ENCODE peak calls at places on chromosomes 12 and 14, in eight cellular contexts. I is HepG2, U is sigmoid colon, G is stomach, Z is GM23338, N is transverse colon, S is upper lobe of left lung, A is HL-60. X is an unnamed sample.
A peak's percentile ranks its signal among the peaks of the same experiment; 100 is the strongest.

GRCh38 chr12:2285462-2285861 is 232.7 kb downstream of the CACNA1C start:
- DNase-seq in N (no peak), U (no peak), Z (no peak), S (no peak), I (no peak), A (no peak), G (no peak), X (no peak)

GRCh38 chr12:105274571-105274970 is 38.6 kb upstream of the APPL2 start:
- DNase-seq in N (no peak), U (no peak), S (no peak), G (no peak), Z (no peak), I (no peak), A (no peak), X (peak; percentile 57)

GRCh38 chr12:25644964-25645363 is 91.9 kb upstream of the LMNTD1 start:
- DNase-seq in U (no peak), N (no peak), I (no peak), G (no peak), Z (no peak), S (no peak), A (no peak), X (no peak)

GRCh38 chr14:61439779-61440418 is 118.5 kb downstream of the PRKCH start:
- DNase-seq in N (no peak), Z (no peak), A (no peak), U (no peak), I (no peak), S (no peak), G (no peak), X (peak; percentile 17)

GRCh38 chr14:96567289-96567899 is 65.2 kb downstream of the PAPOLA start:
- DNase-seq in S (no peak), Z (peak; percentile 55), U (no peak), G (no peak), I (peak; percentile 21), A (no peak), N (no peak), X (no peak)

GRCh38 chr12:55720894-55721444 is 776 bp downstream of the RDH5 start:
- DNase-seq in U (peak; percentile 95), A (peak; percentile 94), G (peak; percentile 85), N (peak; percentile 77), Z (peak; percentile 71), I (peak; percentile 55), S (peak; percentile 79), X (no peak)

GRCh38 chr14:79856357-79856756 is 354.9 kb downstream of the DIO2 start:
- DNase-seq in N (no peak), I (no peak), Z (no peak), A (no peak), U (no peak), S (no peak), G (no peak), X (no peak)

GRCh38 chr14:67514203-67514607 is 18.9 kb upstream of the PLEKHH1 start:
- DNase-seq in A (no peak), U (no peak), N (peak; percentile 28), G (no peak), S (no peak), I (no peak), Z (peak; percentile 31), X (no peak)

GRCh38 chr12:79737875-79738718 is 47.3 kb upstream of the PAWR start:
- DNase-seq in A (peak; percentile 2), S (no peak), U (no peak), N (peak; percentile 57), Z (peak; percentile 76), I (peak; percentile 68), G (peak; percentile 42), X (no peak)

GRCh38 chr14:50059773-50060629 is 56.4 kb downstream of the VCPKMT start:
- DNase-seq in A (no peak), S (no peak), U (no peak), I (peak; percentile 42), Z (no peak), N (no peak), G (no peak), X (no peak)

GRCh38 chr12:74641262-74641661 is 103.6 kb downstream of the ATXN7L3B start:
- DNase-seq in Z (no peak), U (no peak), A (no peak), N (no peak), G (no peak), I (no peak), S (no peak), X (no peak)

GRCh38 chr12:46005151-46005797 is 14.9 kb upstream of the SCAF11 start:
- DNase-seq in U (no peak), Z (no peak), A (no peak), N (no peak), G (no peak), I (no peak), S (no peak), X (no peak)

GRCh38 chr12:58537278-58537677 is 383.0 kb downstream of the LRIG3 start:
- DNase-seq in G (no peak), Z (no peak), A (no peak), S (no peak), I (peak; percentile 15), N (no peak), U (no peak), X (no peak)

GRCh38 chr12:90741611-90742010 is 213.4 kb downstream of the CCER1 start:
- DNase-seq in G (no peak), U (no peak), Z (no peak), S (no peak), N (no peak), I (no peak), A (no peak), X (no peak)

GRCh38 chr14:64089920-64090319 is 204.3 kb downstream of the ESR2 start:
- DNase-seq in A (no peak), Z (peak; percentile 79), G (no peak), I (no peak), S (no peak), U (no peak), N (no peak), X (no peak)

GRCh38 chr12:50765325-50765911 is 1.5 kb downstream of the ATF1 start:
- DNase-seq in Z (peak; percentile 71), U (no peak), I (peak; percentile 50), S (peak; percentile 34), G (peak; percentile 34), A (peak; percentile 34), N (peak; percentile 57), X (no peak)

GRCh38 chr12:118645219-118645618 is 268.9 kb downstream of the SUDS3 start:
- DNase-seq in I (peak; percentile 23), U (no peak), Z (peak; percentile 85), S (no peak), A (no peak), G (no peak), N (no peak), X (no peak)

GRCh38 chr12:32566663-32567634 is 112.2 kb upstream of the DNM1L start:
- DNase-seq in Z (peak; percentile 53), I (no peak), U (no peak), S (no peak), A (no peak), G (no peak), N (no peak), X (no peak)

GRCh38 chr12:32559434-32559833 is 119.7 kb upstream of the DNM1L start:
- DNase-seq in S (no peak), Z (no peak), A (no peak), N (no peak), G (no peak), I (no peak), U (no peak), X (no peak)

GRCh38 chr12:32558941-32559340 is 120.2 kb upstream of the DNM1L start:
- DNase-seq in G (no peak), U (no peak), N (no peak), I (no peak), A (no peak), S (no peak), Z (no peak), X (no peak)

GRCh38 chr12:32560520-32560919 is 118.6 kb upstream of the DNM1L start:
- DNase-seq in U (no peak), N (no peak), G (no peak), I (no peak), S (no peak), A (no peak), Z (no peak), X (no peak)

GRCh38 chr12:32561931-32562341 is 117.2 kb upstream of the DNM1L start:
- DNase-seq in I (peak; percentile 34), A (no peak), G (no peak), S (no peak), U (no peak), N (no peak), Z (no peak), X (no peak)
- H3K4me3 ChIP-seq in I (no peak overlapping the region), A (no peak overlapping the region), G (no peak overlapping the region), S (no peak overlapping the region), U (no peak overlapping the region), N (no peak overlapping the region), Z (no peak overlapping the region), X (no peak overlapping the region)

DNA sequence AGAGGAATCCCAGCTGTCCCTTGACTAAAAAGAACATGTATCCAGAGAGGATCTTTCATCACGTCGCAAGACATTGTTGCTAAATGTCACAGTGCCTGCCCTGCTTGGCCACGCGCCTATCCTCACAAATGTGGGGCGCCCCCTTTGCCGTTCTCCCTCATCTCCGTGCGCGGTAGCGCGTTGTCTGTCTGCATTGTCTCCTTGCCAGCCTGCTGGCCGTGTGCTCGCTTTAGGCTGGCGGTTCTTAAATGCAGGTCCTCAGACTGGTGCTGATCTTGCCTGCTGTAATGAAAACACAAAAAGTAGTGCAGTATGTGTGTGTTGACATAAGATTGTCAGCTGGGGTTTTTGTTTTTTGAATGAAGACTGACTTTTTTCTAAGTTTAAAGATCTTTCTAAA is 198.2 kb upstream of the RGS6 start:
- DNase-seq in A (no peak), G (no peak), N (no peak), S (no peak), U (no peak), Z (no peak), I (no peak), X (no peak)
- TF ChIP-seq POLR2AphosphoS5 in A (no peak), G (no peak), N (no peak), S (no peak), U (no peak), Z (no peak), I (no peak), X (no peak)

DNA sequence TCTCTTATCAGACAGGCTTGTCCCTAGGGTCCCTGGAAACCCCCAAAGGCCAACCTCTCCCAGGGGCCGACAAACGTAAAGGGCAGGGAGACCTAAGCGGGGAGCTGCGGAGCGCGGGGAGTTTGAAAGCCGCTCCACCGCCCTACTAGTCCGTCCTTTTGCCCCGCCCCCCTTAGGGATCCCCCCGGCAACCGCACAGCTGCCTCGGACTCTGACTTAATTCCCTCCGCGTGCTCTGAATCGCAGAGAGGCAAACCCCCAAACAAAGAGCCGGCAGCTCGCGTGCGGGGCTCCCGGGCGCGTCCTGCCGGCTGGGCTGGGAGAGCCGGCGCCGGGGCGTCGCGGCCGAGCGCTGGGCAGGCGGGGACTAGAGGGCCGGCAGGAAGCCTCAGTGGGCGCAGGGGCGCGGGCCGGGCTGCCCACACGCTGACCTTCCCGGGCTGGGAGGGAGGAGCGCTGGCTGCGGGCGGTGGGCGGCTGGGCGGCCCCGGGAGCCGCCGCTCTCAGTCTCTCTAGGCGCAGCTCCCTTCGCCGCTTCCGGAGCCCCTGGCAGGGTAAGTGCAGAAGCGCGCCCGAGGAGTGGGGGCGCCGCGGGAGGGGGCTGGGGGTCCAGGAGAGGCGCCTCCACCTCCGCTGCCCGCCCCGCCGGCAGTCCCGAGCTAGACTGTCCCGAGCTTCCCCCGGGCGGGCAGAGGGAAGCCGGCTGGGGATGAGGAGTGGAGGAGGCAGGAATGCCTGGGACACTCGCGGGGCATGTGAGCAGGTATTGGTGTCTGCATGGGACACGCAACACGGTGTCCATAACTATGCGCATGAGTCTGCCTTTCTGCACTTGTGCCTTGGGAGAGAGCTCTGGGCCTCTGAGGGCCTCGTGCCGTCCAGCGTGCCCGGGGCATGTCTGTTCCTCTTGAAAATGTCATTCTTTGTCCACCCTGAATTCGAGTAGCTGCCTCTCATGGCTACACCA is at the start of gene TSPAN11:
- DNase-seq in S (no peak), Z (peak; percentile 94), G (no peak), I (no peak), A (no peak), N (no peak), U (no peak), X (no peak)
- H3K4me3 ChIP-seq in S (peak within 1 kb of the TSS; percentile 36), Z (peak within 1 kb of the TSS; percentile 71), G (peak within 1 kb of the TSS; percentile 39), I (peak within 1 kb of the TSS; percentile 52), A (no peak within 1 kb of the TSS), N (peak within 1 kb of the TSS; percentile 44), U (peak within 1 kb of the TSS; percentile 51), X (peak within 1 kb of the TSS; percentile 51)

GRCh38 chr14:24436355-24437019 is 6.1 kb downstream of the SDR39U1 start:
- DNase-seq in G (no peak), N (no peak), Z (peak; percentile 77), I (peak; percentile 83), A (no peak), U (peak; percentile 67), S (no peak), X (peak; percentile 93)
- TF ChIP-seq POLR2AphosphoS5 in G (peak; percentile 46), N (peak; percentile 41), Z (no peak), I (peak; percentile 39), A (no peak), U (peak; percentile 40), S (peak; percentile 54), X (peak; percentile 57)